ENCODE peak calls at places on chromosome 22, in four cellular contexts. N is mesenchymal stem cell, D is right lobe of liver, U is tibial nerve. W is an unnamed sample.

GRCh38 chr22:27668828-27669797 is 132.4 kb downstream of the MN1 start:
- DNase-seq in N (peak), D (no peak), U (no peak), W (peak)

GRCh38 chr22:42596863-42597530 is 17.7 kb downstream of the POLDIP3 start:
- DNase-seq in N (no peak), D (no peak), U (no peak), W (no peak)

GRCh38 chr22:35758394-35758793 is 40.7 kb downstream of the APOL5 start:
- DNase-seq in N (no peak), D (no peak), U (no peak), W (no peak)

GRCh38 chr22:20080776-20081654 is 974 bp downstream of the DGCR8 start:
- DNase-seq in N (peak), D (peak), U (no peak), W (peak)

GRCh38 chr22:30308518-30309230 is 18.1 kb downstream of the TBC1D10A start:
- DNase-seq in N (peak), D (no peak), U (no peak), W (no peak)

GRCh38 chr22:22857607-22858558 is 29.7 kb upstream of the IGLL5 start:
- DNase-seq in N (no peak), D (no peak), U (no peak), W (no peak)

GRCh38 chr22:49296561-49296960 is 531.1 kb downstream of the BRD1 start:
- DNase-seq in N (no peak), D (no peak), U (no peak), W (no peak)

GRCh38 chr22:25847451-25847850 is 105.5 kb downstream of the MYO18B start:
- DNase-seq in N (no peak), D (no peak), U (no peak), W (no peak)

GRCh38 chr22:28424427-28425080 is 255.1 kb downstream of the TTC28 start:
- DNase-seq in N (peak), D (no peak), U (no peak), W (peak)

GRCh38 chr22:49216579-49216978 is 611.1 kb downstream of the BRD1 start:
- DNase-seq in N (no peak), D (peak), U (no peak), W (no peak)

GRCh38 chr22:49347376-49347775 is 480.3 kb downstream of the BRD1 start:
- DNase-seq in N (no peak), D (no peak), U (no peak), W (no peak)

GRCh38 chr22:25203082-25203481 is 3.4 kb downstream of the CRYBB3 start:
- DNase-seq in N (no peak), D (no peak), U (no peak), W (no peak)

GRCh38 chr22:42320463-42321416 is 50.3 kb upstream of the TCF20 start:
- DNase-seq in N (no peak), D (no peak), U (no peak), W (no peak)

GRCh38 chr22:23828800-23829680 is 9.8 kb downstream of the DERL3 start:
- DNase-seq in N (no peak), D (no peak), U (no peak), W (no peak)

GRCh38 chr22:42683599-42684283 is 34.5 kb upstream of the CYB5R3 start:
- DNase-seq in N (no peak), D (no peak), U (no peak), W (no peak)

GRCh38 chr22:36445158-36445668 is 36.2 kb downstream of the TXN2 start:
- DNase-seq in N (peak), D (no peak), U (no peak), W (no peak)

GRCh38 chr22:41343300-41343699 is 38.4 kb upstream of the TEF start:
- DNase-seq in N (no peak), D (no peak), U (no peak), W (no peak)

GRCh38 chr22:29202231-29203192 is 3.2 kb upstream of the EMID1 start:
- DNase-seq in N (peak), D (peak), U (peak), W (peak)

GRCh38 chr22:25183959-25184619 is 15.6 kb upstream of the CRYBB3 start:
- DNase-seq in N (no peak), D (peak), U (no peak), W (no peak)

GRCh38 chr22:47990486-47990885 is 1228.0 kb downstream of the TBC1D22A start:
- DNase-seq in N (no peak), D (no peak), U (no peak), W (no peak)

GRCh38 chr22:31250740-31251330 is 38.7 kb downstream of the LIMK2 start:
- DNase-seq in N (peak), D (no peak), U (no peak), W (no peak)

GRCh38 chr22:48748113-48748859 is 1079.4 kb downstream of the BRD1 start:
- DNase-seq in N (no peak), D (no peak), U (no peak), W (no peak)

GRCh38 chr22:23903328-23903971 is 9.3 kb downstream of the MIF start:
- DNase-seq in N (no peak), D (no peak), U (no peak), W (no peak)

GRCh38 chr22:16914006-16914405 is 88.8 kb upstream of the XKR3 start:
- DNase-seq in N (no peak), D (no peak), U (no peak), W (no peak)

GRCh38 chr22:48894064-48894671 is 933.5 kb downstream of the BRD1 start:
- DNase-seq in N (no peak), D (no peak), U (no peak), W (no peak)

GRCh38 chr22:43409800-43410199 is 2.0 kb upstream of the MPPED1 start:
- DNase-seq in N (no peak), D (no peak), U (no peak), W (no peak)

GRCh38 chr22:35684270-35684700 is 33.4 kb upstream of the APOL5 start:
- DNase-seq in N (peak), D (no peak), U (no peak), W (no peak)

DNA sequence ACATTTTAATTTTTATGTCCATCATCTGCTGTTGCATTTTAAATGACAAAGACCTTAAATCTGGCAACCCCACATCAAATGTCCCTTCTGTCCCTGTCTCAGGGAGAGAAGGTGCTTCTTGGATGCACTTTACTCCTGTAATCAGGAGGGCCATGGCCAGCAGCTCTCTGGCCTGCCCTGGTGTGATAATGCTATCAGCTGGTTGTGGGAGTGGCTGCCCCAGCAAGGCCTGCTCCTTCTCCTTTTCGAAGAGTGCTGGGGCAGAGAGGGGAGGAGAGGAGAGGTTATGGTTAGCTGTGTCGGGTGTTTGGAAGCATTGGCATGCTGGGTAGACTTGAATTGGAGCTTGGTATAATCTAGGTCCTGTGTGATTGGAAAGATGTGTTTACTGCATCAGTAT is 12.8 kb downstream of the TNRC6B start:
- DNase-seq in N (no peak), D (no peak), U (no peak), W (no peak)
- H3K27ac ChIP-seq in N (no peak), D (no peak), U (no peak), W (no peak)

GRCh38 chr22:39183991-39184585 is 31.6 kb upstream of the CBX7 start:
- DNase-seq in N (peak), D (no peak), U (no peak), W (peak)
- H3K27ac ChIP-seq in N (no peak), D (peak), U (peak), W (no peak)

GRCh38 chr22:37661160-37661924 is 2.8 kb downstream of the PDXP start:
- DNase-seq in N (peak), D (no peak), U (no peak), W (peak)
- H3K27ac ChIP-seq in N (peak), D (no peak), U (peak), W (no peak)

DNA sequence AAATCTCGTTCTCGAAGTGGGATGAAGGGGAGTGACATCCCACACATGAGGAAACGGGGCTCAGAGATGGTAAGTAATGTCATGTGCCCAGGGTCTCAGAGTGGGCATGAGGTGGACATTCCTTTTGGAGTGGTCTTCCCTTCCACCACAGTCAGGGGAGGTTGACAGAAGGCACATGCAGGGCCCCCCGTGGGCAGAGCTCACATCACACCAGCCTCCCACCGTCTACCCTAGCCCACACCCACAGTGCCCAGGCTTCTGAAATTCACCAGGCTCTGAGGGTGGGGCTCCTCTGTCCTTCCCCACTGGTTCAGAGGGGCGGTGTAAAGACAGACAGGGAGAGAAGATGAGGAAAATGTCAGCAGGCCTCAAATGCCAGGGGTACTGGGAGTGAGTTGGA is 41.1 kb upstream of the TIMP3 start:
- DNase-seq in N (no peak), D (no peak), U (no peak), W (no peak)
- H3K27ac ChIP-seq in N (no peak), D (no peak), U (peak), W (no peak)

GRCh38 chr22:45199723-45200122 is 36.0 kb downstream of the NUP50 start:
- DNase-seq in N (no peak), D (no peak), U (no peak), W (no peak)

GRCh38 chr22:45202333-45203149 is 38.2 kb downstream of the KIAA0930 start:
- DNase-seq in N (peak), D (no peak), U (no peak), W (no peak)

GRCh38 chr22:45200230-45200629 is 36.5 kb downstream of the NUP50 start:
- DNase-seq in N (no peak), D (no peak), U (no peak), W (no peak)

GRCh38 chr22:45201678-45202332 is 38.1 kb downstream of the NUP50 start:
- DNase-seq in N (peak), D (no peak), U (no peak), W (peak)

GRCh38 chr22:45200862-45201511 is 37.3 kb downstream of the NUP50 start:
- DNase-seq in N (peak), D (no peak), U (no peak), W (peak)
- H3K27ac ChIP-seq in N (peak), D (no peak), U (peak), W (peak)

GRCh38 chr22:46288846-46289243 is 7.8 kb upstream of the GTSE1 start:
- DNase-seq in N (no peak), D (no peak), U (no peak), W (no peak)

GRCh38 chr22:46286006-46286405 is 10.7 kb upstream of the GTSE1 start:
- DNase-seq in N (no peak), D (no peak), U (no peak), W (no peak)

GRCh38 chr22:46289244-46289891 is 7.3 kb upstream of the GTSE1 start:
- DNase-seq in N (no peak), D (peak), U (no peak), W (no peak)

GRCh38 chr22:46286941-46287872 is 9.5 kb upstream of the GTSE1 start:
- DNase-seq in N (no peak), D (peak), U (no peak), W (no peak)

GRCh38 chr22:46287873-46288751 is 8.6 kb upstream of the GTSE1 start:
- DNase-seq in N (no peak), D (peak), U (no peak), W (no peak)
- H3K27ac ChIP-seq in N (no peak), D (peak), U (no peak), W (no peak)

GRCh38 chr22:39634530-39635399 is 64.2 kb downstream of the CACNA1I start:
- DNase-seq in N (peak), D (peak), U (no peak), W (peak)
- H3K27ac ChIP-seq in N (no peak), D (no peak), U (no peak), W (no peak)

DNA sequence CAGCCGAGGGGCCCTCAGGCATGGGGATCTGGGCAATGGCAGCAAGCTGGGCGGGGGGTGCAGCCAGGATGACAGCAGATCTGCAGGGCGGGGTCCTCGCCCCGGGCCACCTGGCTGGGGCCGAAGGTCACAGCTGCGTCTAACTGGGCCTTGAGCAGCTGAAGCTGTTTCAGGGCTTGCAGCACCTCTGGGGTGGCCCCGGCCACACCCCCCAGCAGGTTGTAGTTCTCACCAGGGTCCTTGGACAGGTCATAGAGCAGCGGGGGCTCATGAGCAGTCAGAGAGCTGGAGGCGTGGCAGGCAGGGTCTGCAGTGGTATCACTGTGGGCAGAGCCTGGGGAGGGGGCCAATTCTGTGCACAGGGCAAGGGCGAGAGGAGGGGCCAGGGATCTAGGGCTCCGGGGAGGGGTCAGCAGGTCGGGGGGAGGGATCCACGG is 2.8 kb downstream of the ARSA start:
- DNase-seq in N (no peak), D (no peak), U (peak), W (no peak)
- H3K27ac ChIP-seq in N (no peak), D (no peak), U (no peak), W (no peak)